ENCODE peak calls at places on chromosomes 11 and 22, in six cellular contexts. Z is sciatic nerve, T is KBM-7, G is astrocyte, O is left ventricle myocardium inferior, A is fibroblast of pulmonary artery. K is an unnamed sample.

GRCh38 chr22:35459423-35459894 is 59.5 kb downstream of the MCM5 start:
- DNase-seq in Z (no peak), T (no peak), G (no peak), O (no peak), A (no peak), K (no peak)

GRCh38 chr11:69052343-69053168 is 3.8 kb downstream of the TPCN2 start:
- DNase-seq in Z (no peak), T (no peak), G (no peak), O (no peak), A (no peak), K (no peak)

GRCh38 chr11:86678823-86679222 is 6.4 kb upstream of the ME3 start:
- DNase-seq in Z (no peak), T (no peak), G (peak; percentile 87), O (no peak), A (no peak), K (no peak)

GRCh38 chr11:1228921-1229451 is 6.1 kb downstream of the MUC5B start:
- DNase-seq in Z (peak; percentile 51), T (no peak), G (no peak), O (no peak), A (no peak), K (no peak)

GRCh38 chr11:79437274-79437980 is 3.4 kb downstream of the TENM4 start:
- DNase-seq in Z (peak; percentile 81), T (no peak), G (peak; percentile 42), O (peak; percentile 76), A (no peak), K (peak; percentile 43)

GRCh38 chr22:45542001-45542520 is 39.4 kb downstream of the FBLN1 start:
- DNase-seq in Z (no peak), T (no peak), G (no peak), O (no peak), A (no peak), K (no peak)

GRCh38 chr11:106208795-106209194 is 131.3 kb downstream of the AASDHPPT start:
- DNase-seq in Z (no peak), T (no peak), G (no peak), O (no peak), A (no peak), K (no peak)

GRCh38 chr11:7227724-7228123 is 24.0 kb upstream of the SYT9 start:
- DNase-seq in Z (no peak), T (no peak), G (no peak), O (no peak), A (no peak), K (no peak)

GRCh38 chr11:126545057-126545555 is 189.6 kb downstream of the ST3GAL4 start:
- DNase-seq in Z (no peak), T (no peak), G (no peak), O (no peak), A (no peak), K (no peak)

GRCh38 chr11:111114091-111114490 is 131.4 kb upstream of the POU2AF2 start:
- DNase-seq in Z (no peak), T (no peak), G (no peak), O (no peak), A (no peak), K (no peak)

GRCh38 chr11:118129475-118130196 is 23.0 kb downstream of the SCN4B start:
- DNase-seq in Z (peak; percentile 19), T (no peak), G (no peak), O (no peak), A (no peak), K (no peak)

GRCh38 chr11:84819128-84819527 is 808.0 kb downstream of the DLG2 start:
- DNase-seq in Z (no peak), T (no peak), G (peak; percentile 4), O (no peak), A (peak; percentile 13), K (peak; percentile 1)

GRCh38 chr11:9802291-9802861 is 138.5 kb downstream of the SWAP70 start:
- DNase-seq in Z (no peak), T (no peak), G (peak; percentile 89), O (no peak), A (peak; percentile 64), K (no peak)

GRCh38 chr22:43437871-43438475 is 26.2 kb downstream of the MPPED1 start:
- DNase-seq in Z (no peak), T (no peak), G (no peak), O (no peak), A (no peak), K (no peak)

GRCh38 chr22:46613606-46613997 is 6.6 kb upstream of the GRAMD4 start:
- DNase-seq in Z (no peak), T (no peak), G (no peak), O (no peak), A (no peak), K (no peak)

GRCh38 chr11:118615282-118615979 is 8.0 kb downstream of the PHLDB1 start:
- DNase-seq in Z (no peak), T (no peak), G (peak; percentile 40), O (no peak), A (no peak), K (no peak)

GRCh38 chr11:62974848-62975522 is 9.8 kb downstream of the SLC22A6 start:
- DNase-seq in Z (peak; percentile 59), T (peak; percentile 28), G (no peak), O (peak; percentile 56), A (peak; percentile 3), K (peak; percentile 48)

GRCh38 chr11:2652857-2653643 is 46.7 kb downstream of the KCNQ1OT1 start:
- DNase-seq in Z (no peak), T (no peak), G (no peak), O (no peak), A (no peak), K (peak; percentile 6)

GRCh38 chr22:42688241-42688913 is 32.3 kb downstream of the A4GALT start:
- DNase-seq in Z (peak; percentile 91), T (peak; percentile 37), G (peak; percentile 94), O (peak; percentile 90), A (peak; percentile 95), K (peak; percentile 46)

GRCh38 chr11:133219543-133219942 is 312.8 kb downstream of the OPCML start:
- DNase-seq in Z (no peak), T (no peak), G (no peak), O (no peak), A (no peak), K (no peak)